ENCODE peak calls at places on chromosome 19, in eight cellular contexts. P is ascending aorta, Q is fibroblast of pulmonary artery, V is tibial artery, M is fibroblast of the aortic adventitia, Y is hepatocyte, W is gastrocnemius medialis, G is fibroblast of mammary gland. U is an unnamed sample.

GRCh38 chr19:2175742-2176141 is 12.0 kb downstream of the DOT1L start:
- DNase-seq in P (no peak), Q (no peak), V (no peak), M (no peak), Y (no peak), W (no peak), G (no peak), U (no peak)

GRCh38 chr19:58549664-58550361 is 5.1 kb downstream of the CHMP2A start:
- DNase-seq in P (peak), Q (no peak), V (no peak), M (no peak), Y (no peak), W (no peak), G (no peak), U (no peak)

GRCh38 chr19:35843676-35844481 is 8.4 kb downstream of the NPHS1 start:
- DNase-seq in P (no peak), Q (no peak), V (no peak), M (no peak), Y (peak), W (no peak), G (peak), U (no peak)

GRCh38 chr19:47765522-47766358 is 12.8 kb upstream of the SELENOW start:
- DNase-seq in P (no peak), Q (peak), V (no peak), M (peak), Y (peak), W (peak), G (peak), U (peak)

GRCh38 chr19:6412111-6412999 is 12.3 kb downstream of the KHSRP start:
- DNase-seq in P (no peak), Q (peak), V (no peak), M (no peak), Y (peak), W (no peak), G (no peak), U (no peak)

GRCh38 chr19:47379398-47379938 is 30.4 kb downstream of the DHX34 start:
- DNase-seq in P (no peak), Q (no peak), V (no peak), M (no peak), Y (no peak), W (peak), G (no peak), U (no peak)

GRCh38 chr19:23474172-23474571 is 78.9 kb upstream of the ZNF91 start:
- DNase-seq in P (no peak), Q (no peak), V (no peak), M (no peak), Y (no peak), W (no peak), G (no peak), U (no peak)

GRCh38 chr19:28878862-28879566 is 333.9 kb downstream of the UQCRFS1 start:
- DNase-seq in P (peak), Q (peak), V (peak), M (peak), Y (peak), W (peak), G (peak), U (peak)

GRCh38 chr19:31976775-31977536 is 368.5 kb upstream of the ZNF507 start:
- DNase-seq in P (no peak), Q (no peak), V (no peak), M (no peak), Y (no peak), W (no peak), G (no peak), U (peak)

GRCh38 chr19:49684983-49685553 is 4.3 kb upstream of the ADM5 start:
- DNase-seq in P (no peak), Q (no peak), V (no peak), M (no peak), Y (no peak), W (no peak), G (no peak), U (no peak)
- TF ChIP-seq CTCF in P (no peak), Q (no peak), V (no peak), M (no peak), Y (no peak), W (no peak), G (no peak), U (no peak)

DNA sequence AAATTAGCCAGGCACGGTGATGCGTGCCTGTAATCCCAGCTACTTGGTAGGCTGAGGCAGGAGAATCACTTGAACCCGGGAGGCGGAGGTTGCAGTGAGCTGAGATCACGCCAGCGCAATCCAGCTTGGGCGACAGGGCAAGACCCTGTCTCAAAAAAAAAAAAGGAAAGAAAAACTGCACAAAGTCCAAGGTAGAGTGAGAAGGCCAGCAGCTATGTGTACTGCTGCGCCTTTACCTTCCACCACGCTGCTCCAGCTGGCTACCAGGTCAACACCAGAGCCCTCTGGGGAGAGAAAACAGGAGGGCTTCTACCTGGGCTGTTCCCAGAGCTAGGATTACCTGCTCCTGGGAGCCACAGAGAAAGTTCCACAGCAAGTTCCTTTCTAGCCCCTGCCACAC is 3.2 kb downstream of the ELL start:
- DNase-seq in P (no peak), Q (no peak), V (no peak), M (no peak), Y (no peak), W (no peak), G (no peak), U (no peak)
- TF ChIP-seq CTCF in P (no peak), Q (no peak), V (no peak), M (no peak), Y (no peak), W (no peak), G (no peak), U (no peak)

DNA sequence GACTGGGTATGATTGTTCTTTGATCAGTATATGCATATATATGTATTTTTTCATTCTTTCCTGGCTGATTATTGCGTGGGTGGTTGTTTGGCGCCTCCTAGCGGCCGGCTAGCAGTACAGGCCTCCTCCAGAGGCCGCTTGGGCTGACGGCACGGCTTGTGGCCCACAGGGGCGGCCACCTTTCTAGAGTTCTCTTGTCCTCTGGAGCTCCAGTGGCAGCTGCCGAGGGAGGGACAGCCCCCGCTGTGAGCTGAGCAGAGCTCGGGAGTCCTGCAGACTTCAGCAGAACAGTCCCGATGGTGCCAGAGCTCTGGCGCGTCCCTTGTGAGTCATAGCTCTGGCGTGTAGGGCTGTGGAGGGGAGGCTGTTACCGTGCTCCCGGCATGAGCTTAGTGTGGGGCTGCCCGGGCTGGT is 22.5 kb upstream of the ZNF429 start:
- DNase-seq in P (peak), Q (peak), V (no peak), M (peak), Y (peak), W (peak), G (peak), U (no peak)
- TF ChIP-seq CTCF in P (peak), Q (peak), V (peak), M (peak), Y (peak), W (peak), G (peak), U (peak)

DNA sequence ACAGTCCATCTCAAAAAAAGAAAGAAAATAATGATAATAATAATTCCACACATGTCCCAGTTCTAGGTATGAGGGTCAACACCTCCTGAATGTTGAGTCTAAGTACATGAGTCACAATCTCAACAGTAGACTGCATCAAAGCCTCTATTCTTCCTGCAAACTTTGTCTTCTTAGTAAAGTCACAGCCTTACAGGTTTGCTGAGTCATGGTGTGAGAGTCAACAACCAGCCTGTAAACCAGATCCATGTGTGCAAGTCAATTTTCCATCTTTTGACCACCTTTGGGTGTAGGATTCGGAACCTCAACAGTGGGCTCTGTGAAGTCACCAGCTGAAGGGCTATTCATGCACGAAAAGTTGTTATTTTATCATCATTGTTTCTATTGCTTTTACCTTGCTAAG is 25.7 kb upstream of the ZNF729 start:
- DNase-seq in P (no peak), Q (no peak), V (no peak), M (no peak), Y (no peak), W (no peak), G (no peak), U (no peak)
- TF ChIP-seq CTCF in P (no peak), Q (no peak), V (no peak), M (no peak), Y (no peak), W (no peak), G (no peak), U (no peak)

DNA sequence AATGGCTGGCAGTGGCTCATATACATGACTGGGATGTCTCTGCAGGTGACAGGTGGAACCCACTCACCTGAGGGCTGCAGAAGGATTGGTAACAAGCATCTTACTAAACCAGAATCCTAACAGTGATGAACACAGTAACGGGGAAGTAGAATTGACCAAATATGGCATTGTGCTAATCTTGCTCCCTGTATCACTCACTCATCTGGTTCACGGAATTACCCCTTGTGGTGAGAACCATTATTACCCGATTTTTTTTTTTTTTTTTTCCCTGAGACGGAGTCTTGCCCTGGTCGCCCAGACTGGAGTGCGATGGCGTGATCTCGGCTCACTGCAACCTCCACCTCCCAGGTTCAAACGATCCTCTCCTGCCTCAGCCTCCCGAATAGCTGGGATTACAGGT is 69.5 kb downstream of the PTPRS start:
- DNase-seq in P (no peak), Q (peak), V (no peak), M (no peak), Y (no peak), W (no peak), G (peak), U (no peak)
- TF ChIP-seq CTCF in P (no peak), Q (peak), V (no peak), M (peak), Y (peak), W (no peak), G (peak), U (peak)

GRCh38 chr19:11887247-11887617 is 350 bp upstream of the ZNF69 start:
- DNase-seq in P (no peak), Q (no peak), V (no peak), M (no peak), Y (no peak), W (no peak), G (no peak), U (no peak)

GRCh38 chr19:11890634-11891033 is 3.1 kb downstream of the ZNF69 start:
- DNase-seq in P (no peak), Q (no peak), V (no peak), M (no peak), Y (no peak), W (no peak), G (no peak), U (no peak)

GRCh38 chr19:11887618-11888531 is at the start of gene ZNF69:
- DNase-seq in P (peak), Q (peak), V (peak), M (peak), Y (peak), W (peak), G (peak), U (peak)
- TF ChIP-seq CTCF in P (no peak), Q (peak), V (peak), M (peak), Y (no peak), W (peak), G (no peak), U (no peak)

GRCh38 chr19:11379857-11380350 is 4.2 kb downstream of the EPOR start:
- DNase-seq in P (no peak), Q (no peak), V (no peak), M (no peak), Y (no peak), W (no peak), G (no peak), U (no peak)

GRCh38 chr19:11383706-11384048 is 437 bp downstream of the EPOR start:
- DNase-seq in P (no peak), Q (no peak), V (no peak), M (no peak), Y (no peak), W (no peak), G (no peak), U (no peak)

GRCh38 chr19:11380653-11381534 is 3.2 kb downstream of the EPOR start:
- DNase-seq in P (peak), Q (peak), V (peak), M (peak), Y (peak), W (peak), G (peak), U (peak)

GRCh38 chr19:11382898-11383705 is 1.0 kb downstream of the EPOR start:
- DNase-seq in P (peak), Q (peak), V (peak), M (no peak), Y (peak), W (no peak), G (no peak), U (no peak)

GRCh38 chr19:11381535-11382369 is 2.4 kb downstream of the EPOR start:
- DNase-seq in P (peak), Q (peak), V (no peak), M (peak), Y (peak), W (no peak), G (peak), U (peak)
- TF ChIP-seq CTCF in P (no peak), Q (no peak), V (no peak), M (peak), Y (peak), W (no peak), G (peak), U (no peak)

GRCh38 chr19:38685666-38686529 is 38.4 kb downstream of the ACTN4 start:
- DNase-seq in P (no peak), Q (peak), V (no peak), M (peak), Y (peak), W (no peak), G (peak), U (no peak)
- TF ChIP-seq CTCF in P (peak), Q (peak), V (peak), M (peak), Y (peak), W (peak), G (peak), U (peak)

U was measured in mesothelial cell of epicardium.